ENCODE peak calls at places on chromosomes 12 and 14, in four cellular contexts. A, U, O and J are unnamed samples.

GRCh38 chr14:39102265-39102968 is 618 bp downstream of the SEC23A start:
- DNase-seq in A (peak; percentile 98), U (no peak), O (no peak), J (no peak)

GRCh38 chr12:100904270-100904669 is 109.7 kb downstream of the ANO4 start:
- DNase-seq in U (no peak), A (no peak), O (no peak), J (no peak)

GRCh38 chr12:42234970-42235369 is 3.1 kb downstream of the YAF2 start:
- DNase-seq in O (no peak), U (no peak), A (peak; percentile 65), J (no peak)

GRCh38 chr14:74029136-74029535 is 10.0 kb downstream of the BBOF1 start:
- DNase-seq in U (no peak), O (no peak), A (no peak), J (no peak)

GRCh38 chr14:89773644-89774316 is 180.8 kb downstream of the EFCAB11 start:
- DNase-seq in A (peak; percentile 61), O (peak; percentile 56), U (peak; percentile 61), J (peak; percentile 35)

GRCh38 chr12:94616217-94616729 is 34.1 kb downstream of the TMCC3 start:
- DNase-seq in O (no peak), U (no peak), A (no peak), J (no peak)

GRCh38 chr14:49972199-49972671 is 79.4 kb downstream of the ARF6 start:
- DNase-seq in O (no peak), U (no peak), A (no peak), J (no peak)

GRCh38 chr12:32666510-32666909 is 12.6 kb upstream of the DNM1L start:
- DNase-seq in U (no peak), O (no peak), A (no peak), J (no peak)

GRCh38 chr12:128982134-128982533 is 128.9 kb downstream of the GLT1D1 start:
- DNase-seq in U (no peak), A (no peak), O (no peak), J (no peak)

GRCh38 chr12:123445388-123446344 is 9.2 kb upstream of the RILPL2 start:
- DNase-seq in O (no peak), A (no peak), U (no peak), J (peak; percentile 33)

GRCh38 chr14:102320033-102320660 is 601 bp downstream of the ZNF839 start:
- DNase-seq in O (no peak), U (no peak), A (no peak), J (no peak)

GRCh38 chr14:74905595-74906142 is 17.4 kb downstream of the RPS6KL1 start:
- DNase-seq in A (peak; percentile 36), O (no peak), U (peak; percentile 95), J (no peak)

GRCh38 chr14:92254786-92255185 is 68.2 kb upstream of the SLC24A4 start:
- DNase-seq in A (no peak), U (peak; percentile 71), O (no peak), J (no peak)

GRCh38 chr14:104656014-104656714 is 33.3 kb upstream of the INF2 start:
- DNase-seq in U (no peak), O (no peak), A (no peak), J (no peak)
- H3K9ac ChIP-seq in U (no peak overlapping the region), O (no peak overlapping the region), A (no peak overlapping the region), J (no peak overlapping the region)

GRCh38 chr14:68397371-68397779 is 395.5 kb downstream of the ZFP36L1 start:
- DNase-seq in A (peak; percentile 43), U (no peak), O (no peak), J (no peak)

GRCh38 chr14:68399971-68400370 is 392.9 kb downstream of the ZFP36L1 start:
- DNase-seq in O (no peak), U (no peak), A (no peak), J (no peak)

GRCh38 chr14:68396411-68396930 is 396.4 kb downstream of the ZFP36L1 start:
- DNase-seq in A (no peak), O (no peak), U (no peak), J (no peak)

GRCh38 chr14:68395585-68395984 is 397.3 kb downstream of the ZFP36L1 start:
- DNase-seq in U (no peak), O (no peak), A (no peak), J (no peak)

GRCh38 chr14:68397827-68398226 is 395.0 kb downstream of the ZFP36L1 start:
- DNase-seq in A (no peak), U (no peak), O (no peak), J (no peak)
- TF ChIP-seq SUZ12 in A (no peak), U (no peak), O (no peak), J (no peak)

GRCh38 chr14:93940437-93940836 is 13.3 kb downstream of the FAM181A start:
- DNase-seq in U (no peak), A (no peak), O (no peak), J (no peak)

GRCh38 chr14:93943930-93944329 is 16.8 kb downstream of the FAM181A start:
- DNase-seq in O (no peak), A (no peak), U (no peak), J (no peak)

GRCh38 chr14:93939304-93940229 is 12.4 kb downstream of the FAM181A start:
- DNase-seq in A (no peak), U (peak; percentile 99), O (peak; percentile 25), J (peak; percentile 43)

GRCh38 chr14:93943052-93943451 is 15.9 kb downstream of the FAM181A start:
- DNase-seq in O (no peak), A (no peak), U (no peak), J (no peak)

DNA sequence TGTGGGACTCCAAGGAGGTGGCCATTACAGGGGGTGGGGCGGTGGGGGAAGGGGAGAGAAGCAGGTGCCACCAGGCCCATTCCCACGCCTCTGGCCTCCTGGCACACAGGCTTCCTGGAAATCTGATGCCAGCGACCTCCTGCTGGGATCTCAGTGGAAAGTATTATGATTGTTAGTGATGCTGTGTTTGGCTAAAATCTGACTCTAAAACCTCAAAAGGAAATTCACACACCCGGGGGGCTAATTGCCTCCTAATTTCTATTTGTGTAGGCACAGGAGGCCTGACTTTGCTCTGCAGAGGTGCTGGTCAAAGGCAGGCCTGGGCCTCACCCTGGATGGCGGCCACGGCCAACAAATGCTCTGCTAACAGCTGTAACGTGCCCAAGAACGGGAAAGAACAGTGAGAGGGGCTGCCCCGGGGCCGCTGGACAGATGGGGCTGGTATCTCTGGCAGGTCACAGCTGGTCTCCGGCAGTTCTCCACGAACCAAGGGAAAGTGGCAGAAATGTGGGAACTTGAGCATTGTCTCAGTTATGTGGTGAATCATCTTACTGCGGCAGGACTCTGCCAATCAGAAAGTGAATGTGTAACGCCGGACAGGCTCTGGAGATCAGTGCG is 14.3 kb downstream of the FAM181A start:
- DNase-seq in O (no peak), A (no peak), U (no peak), J (no peak)
- H3K9ac ChIP-seq in O (no peak overlapping the region), A (no peak overlapping the region), U (no peak overlapping the region), J (no peak overlapping the region)

GRCh38 chr12:131471271-131471905 is 239.5 kb upstream of the SFSWAP start:
- DNase-seq in U (no peak), A (no peak), O (no peak), J (no peak)
- TF ChIP-seq SUZ12 in U (no peak), A (no peak), O (no peak), J (no peak)

GRCh38 chr14:105568859-105569766 is 42.7 kb downstream of the TMEM121 start:
- DNase-seq in O (no peak), U (no peak), A (no peak), J (no peak)

DNA sequence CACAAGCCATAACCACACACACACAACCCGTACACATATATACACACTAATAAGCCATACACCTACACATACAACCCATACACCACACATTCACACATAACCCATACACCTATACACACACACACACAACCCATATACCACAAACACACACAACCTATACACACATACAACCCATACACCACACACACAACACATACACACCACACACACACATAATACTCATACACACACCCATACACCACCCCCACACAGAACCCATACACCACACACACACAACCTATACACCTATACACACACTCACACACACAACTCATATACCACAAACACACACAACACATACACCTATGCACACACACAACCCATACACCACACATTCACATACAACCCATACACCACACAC is 44.1 kb downstream of the TMEM121 start:
- DNase-seq in A (no peak), U (no peak), O (no peak), J (no peak)
- H3K9ac ChIP-seq in A (no peak overlapping the region), U (no peak overlapping the region), O (no peak overlapping the region), J (no peak overlapping the region)

GRCh38 chr12:102755271-102755670 is 161.8 kb downstream of the PAH start:
- DNase-seq in A (no peak), U (no peak), O (no peak), J (no peak)

GRCh38 chr12:102760322-102760721 is 156.7 kb downstream of the PAH start:
- DNase-seq in U (no peak), O (no peak), A (no peak), J (no peak)

GRCh38 chr12:102757874-102758244 is 159.2 kb downstream of the PAH start:
- DNase-seq in A (no peak), O (no peak), U (no peak), J (no peak)

GRCh38 chr12:102756564-102756963 is 160.5 kb downstream of the PAH start:
- DNase-seq in O (no peak), A (no peak), U (no peak), J (no peak)

GRCh38 chr12:102757154-102757873 is 159.7 kb downstream of the PAH start:
- DNase-seq in A (no peak), O (no peak), U (no peak), J (no peak)
- TF ChIP-seq SUZ12 in A (no peak), O (no peak), U (no peak), J (no peak)

GRCh38 chr14:81990312-81990761 is 456.7 kb upstream of the SEL1L start:
- DNase-seq in O (peak; percentile 16), A (peak; percentile 33), U (peak; percentile 75), J (peak; percentile 35)
- H3K9ac ChIP-seq in O (no peak overlapping the region), A (no peak overlapping the region), U (no peak overlapping the region), J (no peak overlapping the region)